ENCODE peak calls at places on chromosomes 4 and X, in four cellular contexts. G, M, L and Q are unnamed samples.

GRCh38 chr4:165986956-165987698 is 114.1 kb downstream of the TLL1 start:
- DNase-seq in G (no peak), M (no peak), L (no peak), Q (no peak)

GRCh38 chrX:130260316-130260715 is 8.4 kb downstream of the ZNF280C start:
- DNase-seq in G (no peak), M (no peak), L (no peak), Q (no peak)

GRCh38 chr4:87117051-87117729 is 103.2 kb downstream of the KLHL8 start:
- DNase-seq in G (no peak), M (no peak), L (no peak), Q (no peak)

GRCh38 chr4:121428721-121429120 is 47.9 kb upstream of the QRFPR start:
- DNase-seq in G (no peak), M (no peak), L (no peak), Q (no peak)

GRCh38 chr4:178329226-178329872 is 887.1 kb upstream of the AGA start:
- DNase-seq in G (no peak), M (no peak), L (no peak), Q (no peak)

GRCh38 chrX:26851981-26852380 is 611.2 kb downstream of the PPP4R3C start:
- DNase-seq in G (no peak), M (no peak), L (no peak), Q (no peak)

GRCh38 chr4:138513535-138513934 is 271.4 kb upstream of the SLC7A11 start:
- DNase-seq in G (no peak), M (no peak), L (no peak), Q (no peak)

GRCh38 chr4:104064650-104065577 is 345.1 kb upstream of the TACR3 start:
- DNase-seq in G (peak), M (peak), L (peak), Q (peak)

GRCh38 chr4:149371021-149371420 is 444.6 kb downstream of the IQCM start:
- DNase-seq in G (peak), M (no peak), L (no peak), Q (no peak)

GRCh38 chrX:34656842-34657780 is at the start of gene TMEM47:
- DNase-seq in G (peak), M (peak), L (peak), Q (peak)

GRCh38 chrX:38327007-38327774 is at the start of gene RPGR:
- DNase-seq in G (peak), M (peak), L (peak), Q (peak)
- TF ChIP-seq POLR2A in G (no peak), M (no peak), L (peak), Q (peak)

GRCh38 chr4:1204828-1205591 is 32.6 kb upstream of the SPON2 start:
- DNase-seq in G (peak), M (peak), L (peak), Q (peak)
- TF ChIP-seq POLR2A in G (no peak), M (no peak), L (no peak), Q (no peak)

GRCh38 chr4:112515278-112516075 is 503 bp downstream of the NEUROG2 start:
- DNase-seq in G (no peak), M (no peak), L (no peak), Q (no peak)
- TF ChIP-seq POLR2A in G (no peak), M (no peak), L (no peak), Q (no peak)

GRCh38 chr4:28772066-28772465 is 1911.4 kb downstream of the STIM2 start:
- DNase-seq in G (no peak), M (no peak), L (no peak), Q (no peak)

GRCh38 chr4:28776004-28776403 is 1915.4 kb downstream of the STIM2 start:
- DNase-seq in G (no peak), M (no peak), L (no peak), Q (no peak)

GRCh38 chr4:28774344-28774743 is 1913.7 kb downstream of the STIM2 start:
- DNase-seq in G (no peak), M (no peak), L (no peak), Q (no peak)

GRCh38 chr4:28772796-28773195 is 1912.2 kb downstream of the STIM2 start:
- DNase-seq in G (no peak), M (no peak), L (no peak), Q (no peak)
- TF ChIP-seq POLR2A in G (no peak), M (no peak), L (no peak), Q (no peak)

GRCh38 chr4:123386608-123387007 is 10.0 kb upstream of the SPRY1 start:
- DNase-seq in G (no peak), M (no peak), L (no peak), Q (no peak)
- TF ChIP-seq POLR2A in G (no peak), M (no peak), L (no peak), Q (no peak)

GRCh38 chr4:6696611-6697010 is 2.9 kb downstream of the S100P start:
- DNase-seq in G (no peak), M (no peak), L (no peak), Q (no peak)
- TF ChIP-seq POLR2A in G (no peak), M (no peak), L (no peak), Q (no peak)